ENCODE peak calls at places on chromosomes 6 and 20, in seven cellular contexts. Q is H1, Z is SK-N-SH, R is transverse colon, X is stomach, P is sigmoid colon, F is tibial nerve. N is an unnamed sample.

GRCh38 chr6:97714772-97715171 is 431.8 kb upstream of the MMS22L start:
- DNase-seq in Q (no peak), Z (no peak), R (no peak), X (no peak), P (no peak), F (no peak), N (no peak)

GRCh38 chr6:43269273-43270007 is 26.2 kb downstream of the TTBK1 start:
- DNase-seq in Q (no peak), Z (no peak), R (peak; percentile 79), X (peak; percentile 38), P (no peak), F (no peak), N (no peak)

GRCh38 chr6:138271451-138271850 is 53.2 kb upstream of the PBOV1 start:
- DNase-seq in Q (no peak), Z (no peak), R (no peak), X (no peak), P (no peak), F (no peak), N (no peak)

GRCh38 chr6:41428402-41428994 is 93.1 kb downstream of the NCR2 start:
- DNase-seq in Q (no peak), Z (no peak), R (peak; percentile 51), X (peak; percentile 26), P (peak; percentile 84), F (peak; percentile 28), N (no peak)

GRCh38 chr20:49323622-49324238 is 45.9 kb upstream of the ZNFX1 start:
- DNase-seq in Q (no peak), Z (peak; percentile 41), R (no peak), X (no peak), P (no peak), F (no peak), N (no peak)

GRCh38 chr6:125471703-125472102 is 169.9 kb upstream of the HDDC2 start:
- DNase-seq in Q (no peak), Z (no peak), R (no peak), X (no peak), P (no peak), F (no peak), N (no peak)

GRCh38 chr6:167786859-167787675 is 39.6 kb upstream of the AFDN start:
- DNase-seq in Q (no peak), Z (no peak), R (no peak), X (no peak), P (peak; percentile 15), F (no peak), N (no peak)

GRCh38 chr6:91613481-91613880 is 1026.6 kb upstream of the MAP3K7 start:
- DNase-seq in Q (no peak), Z (no peak), R (no peak), X (no peak), P (no peak), F (no peak), N (no peak)

GRCh38 chr6:129186988-129187387 is 304.1 kb downstream of the LAMA2 start:
- DNase-seq in Q (no peak), Z (no peak), R (no peak), X (no peak), P (no peak), F (no peak), N (no peak)

GRCh38 chr6:4615891-4616290 is 160.3 kb upstream of the CDYL start:
- DNase-seq in Q (no peak), Z (no peak), R (no peak), X (no peak), P (peak; percentile 80), F (no peak), N (no peak)

GRCh38 chr6:29796026-29796425 is 31.6 kb upstream of the HLA-G start:
- DNase-seq in Q (no peak), Z (no peak), R (no peak), X (no peak), P (no peak), F (no peak), N (no peak)

GRCh38 chr6:116633685-116634084 is 17.4 kb downstream of the RSPH4A start:
- DNase-seq in Q (no peak), Z (peak; percentile 7), R (no peak), X (no peak), P (no peak), F (no peak), N (no peak)

GRCh38 chr20:62837790-62838458 is 21.1 kb downstream of the COL9A3 start:
- DNase-seq in Q (no peak), Z (peak; percentile 92), R (peak; percentile 95), X (peak; percentile 81), P (peak; percentile 69), F (peak; percentile 63), N (no peak)

GRCh38 chr6:110646419-110646698 is 168.9 kb downstream of the CDK19 start:
- DNase-seq in Q (no peak), Z (no peak), R (no peak), X (no peak), P (no peak), F (no peak), N (no peak)

GRCh38 chr6:110649704-110650103 is 165.6 kb downstream of the CDK19 start:
- DNase-seq in Q (no peak), Z (no peak), R (no peak), X (no peak), P (no peak), F (no peak), N (no peak)

GRCh38 chr6:110645685-110646418 is 169.4 kb downstream of the CDK19 start:
- DNase-seq in Q (no peak), Z (no peak), R (no peak), X (no peak), P (no peak), F (no peak), N (no peak)

GRCh38 chr6:110650755-110651154 is 164.5 kb downstream of the CDK19 start:
- DNase-seq in Q (no peak), Z (no peak), R (no peak), X (no peak), P (no peak), F (no peak), N (no peak)

DNA sequence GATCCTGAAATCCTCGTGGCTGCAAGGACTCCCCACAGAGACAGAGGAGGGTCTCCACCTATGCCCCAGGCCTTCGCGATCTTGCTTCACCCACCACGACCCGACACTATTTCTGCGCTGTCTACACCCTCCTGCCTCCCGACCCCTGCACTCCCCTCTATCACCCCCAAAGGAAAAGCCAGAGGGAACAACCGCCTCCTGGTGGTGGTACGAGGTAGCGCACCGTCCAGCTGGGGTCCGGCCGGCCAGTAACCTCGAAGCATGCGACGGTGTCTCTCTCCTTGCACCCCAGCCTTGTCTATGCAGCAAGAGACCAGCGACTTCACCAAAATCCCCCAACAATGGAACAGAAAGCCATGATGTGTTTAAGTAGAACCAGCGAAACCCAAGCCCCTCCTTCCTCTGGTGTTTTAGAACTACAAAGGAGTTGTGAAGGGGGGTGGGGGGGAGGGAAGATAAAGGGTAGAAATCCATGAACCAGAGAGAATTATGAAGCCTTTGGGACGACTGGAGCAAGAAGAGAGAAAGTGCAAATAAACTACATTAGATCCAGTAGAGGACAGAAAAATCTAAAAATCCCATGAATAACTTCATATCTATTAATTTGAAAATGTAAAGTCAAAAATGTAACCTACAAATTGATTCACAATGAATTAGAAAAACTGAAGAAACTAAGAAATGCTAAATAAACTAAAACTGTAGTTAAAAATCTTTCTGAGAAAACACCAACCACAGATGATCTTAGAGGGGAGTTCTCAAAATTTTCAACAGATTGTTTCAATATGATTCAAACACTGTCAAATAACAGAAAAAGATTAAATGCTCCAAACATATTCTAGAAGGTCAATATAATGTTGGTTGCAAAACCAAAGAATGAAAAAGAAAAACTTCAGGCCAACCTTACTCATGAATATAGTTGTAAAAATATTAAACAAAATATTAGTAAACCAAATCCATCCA is 168.0 kb downstream of the CDK19 start:
- DNase-seq in Q (no peak), Z (no peak), R (no peak), X (no peak), P (no peak), F (no peak), N (no peak)
- TF ChIP-seq CTCF in Q (peak; percentile 65), Z (peak; percentile 41), R (no peak), X (no peak), P (no peak), F (peak; percentile 32), N (no peak)

DNA sequence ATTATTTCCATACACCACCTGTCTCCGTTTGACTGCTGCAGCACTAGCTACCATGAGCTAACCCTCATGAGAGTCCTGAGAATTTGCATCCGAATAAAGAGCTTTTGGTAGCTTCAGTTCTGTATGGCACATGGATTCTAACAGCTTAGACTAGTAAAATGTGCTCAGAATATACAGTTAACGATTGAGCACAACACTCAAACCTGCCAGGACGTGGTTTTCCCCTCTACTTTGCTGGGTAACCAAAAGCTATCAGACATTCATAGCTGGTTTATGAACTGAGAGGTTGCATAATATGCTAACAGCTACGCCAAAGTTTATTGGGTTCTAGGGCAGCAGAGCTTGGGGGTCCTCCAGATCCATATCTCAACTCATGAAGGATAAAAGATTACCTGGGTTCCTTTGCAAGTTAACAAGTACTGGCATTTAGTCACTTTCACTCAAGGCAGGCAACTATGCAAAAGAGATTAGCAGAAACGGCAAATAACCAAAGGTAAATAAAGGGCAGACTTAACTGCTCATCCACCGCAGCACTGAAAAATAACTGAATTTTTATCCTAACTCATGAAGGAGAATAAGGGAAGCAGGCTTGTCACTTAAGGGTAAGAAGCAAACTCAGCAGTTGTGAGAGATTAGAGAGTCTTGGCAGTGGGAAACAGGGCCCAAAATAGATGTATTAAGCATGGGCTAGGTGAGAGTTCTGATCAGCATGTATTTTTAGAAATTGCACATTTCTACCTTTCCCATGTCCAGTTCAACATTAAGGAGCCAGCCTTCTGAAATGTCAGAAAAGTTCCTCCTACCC is 29.4 kb downstream of the NUDT3 start:
- DNase-seq in Q (no peak), Z (no peak), R (no peak), X (no peak), P (no peak), F (no peak), N (no peak)
- H3K27ac ChIP-seq in Q (no peak overlapping the region), Z (no peak overlapping the region), R (no peak overlapping the region), X (no peak overlapping the region), P (no peak overlapping the region), F (peak overlapping the region; percentile 18), N (no peak overlapping the region)

GRCh38 chr20:15146948-15147347 is 809.5 kb upstream of the FLRT3 start:
- DNase-seq in Q (no peak), Z (peak; percentile 1), R (no peak), X (no peak), P (no peak), F (no peak), N (no peak)
- TF ChIP-seq EP300 in Q (no peak), Z (no peak), R (no peak), X (no peak), P (no peak), F (no peak), N (no peak)

DNA sequence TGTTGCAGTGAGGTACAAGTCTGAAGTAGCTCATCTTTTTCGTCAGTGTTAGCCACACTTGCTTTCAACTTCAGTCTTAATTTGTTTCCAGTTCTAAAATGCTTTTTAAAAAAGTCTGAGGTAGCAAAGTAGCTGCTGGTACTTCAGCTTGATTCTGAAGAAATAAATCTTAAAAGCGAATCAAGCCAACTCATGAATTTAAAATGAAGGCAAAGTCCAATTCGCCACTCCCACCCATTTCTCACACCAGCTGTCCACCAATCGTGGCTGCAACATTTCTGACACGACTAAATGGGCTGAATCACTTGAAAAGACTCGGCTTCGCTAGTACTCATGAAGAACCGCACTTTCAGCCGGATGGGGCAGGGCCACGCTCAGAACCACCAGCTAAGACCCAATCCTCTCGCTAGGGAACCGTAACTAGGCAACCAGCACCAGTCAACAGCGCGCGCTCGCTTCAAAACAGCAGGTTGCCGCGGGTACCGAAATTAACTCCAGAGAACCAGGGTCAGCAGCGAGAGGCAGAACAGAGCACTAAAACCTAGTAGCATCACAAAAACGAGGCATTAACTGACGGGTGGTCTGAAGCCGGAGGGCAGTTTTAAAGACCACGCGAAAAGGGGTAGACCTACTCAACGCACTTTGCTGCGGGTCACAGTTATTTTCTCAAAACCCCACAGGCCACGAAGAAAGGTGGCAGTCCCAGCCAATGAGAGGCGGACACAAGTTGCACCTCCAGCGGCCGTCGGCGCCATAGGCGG is 900 bp downstream of the BCLAF1 start:
- DNase-seq in Q (no peak), Z (peak; percentile 53), R (peak; percentile 83), X (peak; percentile 76), P (peak; percentile 88), F (peak; percentile 36), N (peak; percentile 57)
- TF ChIP-seq CTCF in Q (no peak), Z (no peak), R (peak; percentile 40), X (peak; percentile 28), P (peak; percentile 59), F (peak; percentile 30), N (no peak)